ENCODE peak calls at places on chromosomes 7 and 10, in seven cellular contexts. One of them, this sample, is unnamed.

GRCh38 chr7:23864984-23865383 is 155.0 kb downstream of the STK31 start:
- DNase-seq in neuronal stem cell: no peak
- DNase-seq in caudate nucleus: no peak
- DNase-seq in A673: no peak
- DNase-seq in PC-9: no peak
- DNase-seq in CD8-positive, alpha-beta T cell: no peak
- DNase-seq in HL-60: no peak
- DNase-seq in this sample: no peak

GRCh38 chr10:57657164-57657765 is 610.4 kb downstream of the IPMK start:
- DNase-seq in neuronal stem cell: peak; percentile 70
- DNase-seq in A673: peak; percentile 43
- DNase-seq in HL-60: peak; percentile 34
- DNase-seq in PC-9: peak; percentile 47
- DNase-seq in caudate nucleus: no peak
- DNase-seq in CD8-positive, alpha-beta T cell: no peak
- DNase-seq in this sample: peak; percentile 3

GRCh38 chr10:5645375-5645774 is 21.0 kb downstream of the ASB13 start:
- DNase-seq in caudate nucleus: no peak
- DNase-seq in HL-60: no peak
- DNase-seq in A673: no peak
- DNase-seq in CD8-positive, alpha-beta T cell: no peak
- DNase-seq in PC-9: no peak
- DNase-seq in neuronal stem cell: no peak
- DNase-seq in this sample: no peak

GRCh38 chr7:35386816-35387429 is 133.0 kb upstream of the TBX20 start:
- DNase-seq in neuronal stem cell: no peak
- DNase-seq in PC-9: no peak
- DNase-seq in CD8-positive, alpha-beta T cell: no peak
- DNase-seq in HL-60: no peak
- DNase-seq in A673: no peak
- DNase-seq in caudate nucleus: no peak
- DNase-seq in this sample: no peak

GRCh38 chr7:53812135-53812534 is 730.0 kb upstream of the VSTM2A start:
- DNase-seq in caudate nucleus: no peak
- DNase-seq in CD8-positive, alpha-beta T cell: no peak
- DNase-seq in PC-9: no peak
- DNase-seq in HL-60: no peak
- DNase-seq in neuronal stem cell: no peak
- DNase-seq in A673: no peak
- DNase-seq in this sample: no peak

GRCh38 chr7:113004726-113005454 is 81.7 kb downstream of the GPR85 start:
- DNase-seq in neuronal stem cell: no peak
- DNase-seq in caudate nucleus: no peak
- DNase-seq in PC-9: no peak
- DNase-seq in CD8-positive, alpha-beta T cell: no peak
- DNase-seq in A673: peak; percentile 11
- DNase-seq in HL-60: no peak
- DNase-seq in this sample: no peak

GRCh38 chr7:115965241-115965640 is 65.3 kb downstream of the TFEC start:
- DNase-seq in neuronal stem cell: no peak
- DNase-seq in PC-9: no peak
- DNase-seq in CD8-positive, alpha-beta T cell: no peak
- DNase-seq in A673: no peak
- DNase-seq in HL-60: no peak
- DNase-seq in caudate nucleus: no peak
- DNase-seq in this sample: no peak

GRCh38 chr10:69866688-69867461 is 65.2 kb downstream of the COL13A1 start:
- DNase-seq in CD8-positive, alpha-beta T cell: no peak
- DNase-seq in caudate nucleus: no peak
- DNase-seq in A673: no peak
- DNase-seq in neuronal stem cell: peak; percentile 71
- DNase-seq in HL-60: no peak
- DNase-seq in PC-9: no peak
- DNase-seq in this sample: no peak

GRCh38 chr10:93503075-93503474 is 6.7 kb downstream of the CEP55 start:
- DNase-seq in A673: no peak
- DNase-seq in HL-60: no peak
- DNase-seq in PC-9: no peak
- DNase-seq in CD8-positive, alpha-beta T cell: no peak
- DNase-seq in caudate nucleus: no peak
- DNase-seq in neuronal stem cell: no peak
- DNase-seq in this sample: no peak

GRCh38 chr7:40714338-40715052 is 579.7 kb downstream of the SUGCT start:
- DNase-seq in CD8-positive, alpha-beta T cell: no peak
- DNase-seq in neuronal stem cell: no peak
- DNase-seq in HL-60: no peak
- DNase-seq in A673: no peak
- DNase-seq in PC-9: no peak
- DNase-seq in caudate nucleus: no peak
- DNase-seq in this sample: no peak

GRCh38 chr7:47885309-47886000 is 62.8 kb downstream of the PKD1L1 start:
- DNase-seq in HL-60: no peak
- DNase-seq in CD8-positive, alpha-beta T cell: no peak
- DNase-seq in PC-9: no peak
- DNase-seq in A673: no peak
- DNase-seq in neuronal stem cell: no peak
- DNase-seq in caudate nucleus: no peak
- DNase-seq in this sample: no peak

GRCh38 chr10:14595526-14596182 is 179.0 kb downstream of the FAM107B start:
- DNase-seq in A673: no peak
- DNase-seq in HL-60: no peak
- DNase-seq in PC-9: no peak
- DNase-seq in CD8-positive, alpha-beta T cell: no peak
- DNase-seq in neuronal stem cell: no peak
- DNase-seq in caudate nucleus: no peak
- DNase-seq in this sample: no peak

GRCh38 chr7:23600251-23600650 is 3.1 kb downstream of the CCDC126 start:
- DNase-seq in PC-9: no peak
- DNase-seq in A673: no peak
- DNase-seq in caudate nucleus: no peak
- DNase-seq in neuronal stem cell: no peak
- DNase-seq in CD8-positive, alpha-beta T cell: no peak
- DNase-seq in HL-60: no peak
- DNase-seq in this sample: no peak

GRCh38 chr10:102434251-102434913 is 2.0 kb upstream of the CUEDC2 start:
- DNase-seq in A673: no peak
- DNase-seq in caudate nucleus: no peak
- DNase-seq in HL-60: peak; percentile 43
- DNase-seq in PC-9: no peak
- DNase-seq in CD8-positive, alpha-beta T cell: no peak
- DNase-seq in neuronal stem cell: no peak
- DNase-seq in this sample: no peak

GRCh38 chr10:36542493-36542892 is 582.9 kb upstream of the ANKRD30A start:
- DNase-seq in neuronal stem cell: no peak
- DNase-seq in PC-9: no peak
- DNase-seq in CD8-positive, alpha-beta T cell: no peak
- DNase-seq in caudate nucleus: no peak
- DNase-seq in HL-60: no peak
- DNase-seq in A673: no peak
- DNase-seq in this sample: no peak

GRCh38 chr7:38245409-38245982 is 27.9 kb downstream of the TARP start:
- DNase-seq in PC-9: no peak
- DNase-seq in caudate nucleus: no peak
- DNase-seq in CD8-positive, alpha-beta T cell: no peak
- DNase-seq in neuronal stem cell: no peak
- DNase-seq in HL-60: no peak
- DNase-seq in A673: no peak
- DNase-seq in this sample: no peak

GRCh38 chr10:7872041-7872442 is 53.7 kb downstream of the TAF3 start:
- DNase-seq in caudate nucleus: no peak
- DNase-seq in CD8-positive, alpha-beta T cell: no peak
- DNase-seq in PC-9: peak; percentile 5
- DNase-seq in HL-60: no peak
- DNase-seq in neuronal stem cell: peak; percentile 20
- DNase-seq in A673: peak; percentile 62
- DNase-seq in this sample: no peak

GRCh38 chr10:13054844-13055243 is 45.1 kb upstream of the OPTN start:
- DNase-seq in CD8-positive, alpha-beta T cell: no peak
- DNase-seq in HL-60: no peak
- DNase-seq in neuronal stem cell: no peak
- DNase-seq in A673: no peak
- DNase-seq in PC-9: no peak
- DNase-seq in caudate nucleus: no peak
- DNase-seq in this sample: no peak
- H3K27ac ChIP-seq in CD8-positive, alpha-beta T cell: no peak overlapping the region
- H3K27ac ChIP-seq in HL-60: no peak overlapping the region
- H3K27ac ChIP-seq in neuronal stem cell: no peak overlapping the region
- H3K27ac ChIP-seq in A673: no peak overlapping the region
- H3K27ac ChIP-seq in PC-9: no peak overlapping the region
- H3K27ac ChIP-seq in caudate nucleus: no peak overlapping the region
- H3K27ac ChIP-seq in this sample: no peak overlapping the region

DNA sequence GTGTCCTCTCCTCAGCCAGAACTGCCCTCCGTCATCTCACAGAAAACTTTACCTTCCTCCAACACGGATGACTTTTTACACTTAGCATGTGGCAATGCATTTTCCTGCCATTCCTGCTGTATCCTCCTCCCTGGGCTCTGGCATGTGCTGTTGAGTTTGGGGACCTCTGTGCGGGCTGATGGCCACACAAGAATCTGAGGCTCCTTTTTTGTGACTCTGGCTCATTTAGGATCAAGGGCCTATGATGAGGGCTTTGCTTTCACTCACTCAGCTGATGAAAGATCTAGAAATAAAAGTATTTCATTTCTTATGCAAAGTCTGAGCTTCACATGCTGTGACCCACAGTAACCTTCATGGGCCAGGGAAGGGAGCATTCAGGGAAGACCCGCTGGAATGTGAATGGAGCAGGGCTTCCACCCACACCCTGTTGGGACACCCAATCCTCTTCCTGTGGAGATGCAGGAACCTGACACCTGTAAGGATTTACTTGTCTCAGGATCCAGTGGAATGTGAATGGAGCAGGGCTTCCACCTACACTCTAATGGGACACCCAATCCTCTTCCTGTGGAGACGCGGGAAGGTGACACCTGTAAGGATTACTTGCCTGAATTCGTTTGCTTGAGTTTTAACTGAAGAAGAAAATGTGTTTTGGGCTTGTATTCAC is 500.3 kb upstream of the MKI67 start:
- DNase-seq in A673: no peak
- DNase-seq in neuronal stem cell: no peak
- DNase-seq in HL-60: no peak
- DNase-seq in PC-9: no peak
- DNase-seq in CD8-positive, alpha-beta T cell: no peak
- DNase-seq in caudate nucleus: no peak
- DNase-seq in this sample: no peak
- H3K27ac ChIP-seq in A673: no peak overlapping the region
- H3K27ac ChIP-seq in neuronal stem cell: no peak overlapping the region
- H3K27ac ChIP-seq in HL-60: no peak overlapping the region
- H3K27ac ChIP-seq in PC-9: no peak overlapping the region
- H3K27ac ChIP-seq in CD8-positive, alpha-beta T cell: no peak overlapping the region
- H3K27ac ChIP-seq in caudate nucleus: no peak overlapping the region
- H3K27ac ChIP-seq in this sample: no peak overlapping the region

DNA sequence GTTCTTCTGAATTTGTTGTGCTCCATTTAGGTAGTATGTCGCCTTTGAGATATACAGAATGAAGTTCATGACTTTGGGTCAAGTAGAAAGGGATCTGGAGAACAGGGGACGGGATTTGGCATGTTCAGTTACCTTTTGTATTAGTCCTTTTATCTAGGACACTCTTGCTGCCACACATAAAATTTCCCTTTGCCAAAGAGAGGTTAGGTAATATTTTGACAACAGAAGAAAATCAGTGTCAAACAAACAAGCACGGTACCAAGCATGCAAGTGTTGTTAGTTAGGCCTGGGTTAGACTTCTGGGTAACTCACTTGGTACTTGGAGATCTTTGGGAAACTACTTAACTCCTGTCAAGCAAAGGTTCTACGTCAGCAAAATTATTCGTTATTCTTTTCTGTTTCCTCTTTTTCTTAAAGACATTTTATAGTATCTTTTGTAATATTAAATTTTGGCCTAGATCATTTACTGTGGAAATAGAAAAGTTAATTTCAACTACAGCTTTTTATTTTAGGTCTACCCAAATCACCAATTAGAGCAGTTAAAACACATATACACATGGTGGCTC is 116.7 kb downstream of the PLXDC2 start:
- DNase-seq in neuronal stem cell: no peak
- DNase-seq in caudate nucleus: no peak
- DNase-seq in PC-9: no peak
- DNase-seq in A673: no peak
- DNase-seq in CD8-positive, alpha-beta T cell: no peak
- DNase-seq in HL-60: no peak
- DNase-seq in this sample: no peak
- H3K27ac ChIP-seq in neuronal stem cell: no peak overlapping the region
- H3K27ac ChIP-seq in caudate nucleus: no peak overlapping the region
- H3K27ac ChIP-seq in PC-9: no peak overlapping the region
- H3K27ac ChIP-seq in A673: peak overlapping the region; percentile 45
- H3K27ac ChIP-seq in CD8-positive, alpha-beta T cell: no peak overlapping the region
- H3K27ac ChIP-seq in HL-60: no peak overlapping the region
- H3K27ac ChIP-seq in this sample: no peak overlapping the region

DNA sequence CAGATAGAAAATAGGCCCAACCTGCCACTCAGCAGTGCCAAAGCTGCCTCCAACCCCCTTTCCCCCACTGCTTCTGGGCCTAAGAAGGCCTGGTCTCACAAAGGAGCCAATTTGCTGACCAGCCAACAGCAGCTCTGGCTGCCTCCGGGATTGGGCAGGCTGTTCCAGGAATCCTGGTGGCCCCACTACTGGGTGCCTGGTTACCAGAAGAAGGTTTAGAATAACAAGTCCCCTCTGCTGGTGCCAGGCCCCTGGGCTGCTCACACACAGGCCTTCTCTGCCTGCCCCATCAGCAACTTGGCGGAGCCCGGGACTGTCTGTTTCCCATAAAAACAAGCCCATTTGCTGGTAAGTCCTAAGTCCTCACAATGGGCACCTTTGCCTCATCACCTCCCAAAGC is 1.2 kb downstream of the PHKG1 start:
- DNase-seq in HL-60: no peak
- DNase-seq in caudate nucleus: peak; percentile 39
- DNase-seq in neuronal stem cell: no peak
- DNase-seq in A673: no peak
- DNase-seq in PC-9: no peak
- DNase-seq in CD8-positive, alpha-beta T cell: no peak
- DNase-seq in this sample: peak; percentile 41
- H3K27ac ChIP-seq in HL-60: no peak overlapping the region
- H3K27ac ChIP-seq in caudate nucleus: peak overlapping the region; percentile 55
- H3K27ac ChIP-seq in neuronal stem cell: no peak overlapping the region
- H3K27ac ChIP-seq in A673: no peak overlapping the region
- H3K27ac ChIP-seq in PC-9: no peak overlapping the region
- H3K27ac ChIP-seq in CD8-positive, alpha-beta T cell: no peak overlapping the region
- H3K27ac ChIP-seq in this sample: peak overlapping the region; percentile 37